ENCODE peak calls at places on chromosomes 6 and 20, in ten cellular contexts. G is adrenal gland; W is glutamatergic neuron; M is fibroblast of the aortic adventitia; Q is astrocyte of the cerebellum; U is HFF-Myc; A is GM12878; O is RCC 7860; V is T-helper 17 cell; R is CD8-positive, alpha-beta memory T cell. T is an unnamed sample.

GRCh38 chr6:79833264-79833663 is 114.1 kb downstream of the ELOVL4 start:
- DNase-seq in G (no peak), W (no peak), M (no peak), Q (no peak), U (no peak), A (no peak), O (no peak), V (no peak), R (no peak), T (no peak)

GRCh38 chr20:37378785-37379598 is 33.1 kb downstream of the SRC start:
- DNase-seq in G (peak; percentile 64), W (no peak), M (peak; percentile 47), Q (peak; percentile 6), U (no peak), A (no peak), O (peak; percentile 63), V (no peak), R (no peak), T (no peak)

GRCh38 chr6:33213166-33213988 is 5.1 kb downstream of the RING1 start:
- DNase-seq in G (no peak), W (peak; percentile 55), M (no peak), Q (no peak), U (no peak), A (no peak), O (no peak), V (no peak), R (no peak), T (no peak)

GRCh38 chr6:168518867-168519266 is 77.9 kb downstream of the SMOC2 start:
- DNase-seq in G (no peak), W (no peak), M (no peak), Q (no peak), U (no peak), A (no peak), O (no peak), V (no peak), R (no peak), T (no peak)

GRCh38 chr6:105317607-105318533 is 85.0 kb downstream of the PREP start:
- DNase-seq in G (peak; percentile 26), W (no peak), M (no peak), Q (no peak), U (no peak), A (no peak), O (no peak), V (no peak), R (no peak), T (no peak)

GRCh38 chr6:160782228-160782627 is 80.2 kb downstream of the PLG start:
- DNase-seq in G (no peak), W (no peak), M (no peak), Q (no peak), U (no peak), A (no peak), O (no peak), V (no peak), R (no peak), T (no peak)

GRCh38 chr6:32700391-32701040 is 34.1 kb upstream of the HLA-DQB1 start:
- DNase-seq in G (peak; percentile 50), W (peak; percentile 28), M (peak; percentile 79), Q (peak; percentile 35), U (peak; percentile 33), A (no peak), O (peak; percentile 19), V (no peak), R (no peak), T (peak; percentile 15)

GRCh38 chr20:63060057-63060991 is 53.6 kb upstream of the BHLHE23 start:
- DNase-seq in G (peak; percentile 15), W (peak; percentile 67), M (no peak), Q (no peak), U (no peak), A (no peak), O (peak; percentile 61), V (no peak), R (no peak), T (no peak)

GRCh38 chr20:50303573-50304500 is 113.2 kb downstream of the CEBPB start:
- DNase-seq in G (peak; percentile 92), W (peak; percentile 42), M (peak; percentile 99), Q (no peak), U (peak; percentile 86), A (no peak), O (peak; percentile 52), V (no peak), R (no peak), T (no peak)

GRCh38 chr6:13978102-13978640 is 53.4 kb downstream of the RNF182 start:
- DNase-seq in G (no peak), W (no peak), M (no peak), Q (no peak), U (no peak), A (no peak), O (no peak), V (no peak), R (no peak), T (no peak)

GRCh38 chr6:157650261-157650640 is 172.8 kb upstream of the SNX9 start:
- DNase-seq in G (peak; percentile 30), W (no peak), M (peak; percentile 14), Q (no peak), U (no peak), A (no peak), O (no peak), V (no peak), R (no peak), T (no peak)

GRCh38 chr6:42547407-42548329 is 16.2 kb upstream of the UBR2 start:
- DNase-seq in G (peak; percentile 87), W (peak; percentile 94), M (peak; percentile 81), Q (peak; percentile 51), U (peak; percentile 51), A (no peak), O (no peak), V (peak; percentile 93), R (peak; percentile 83), T (peak; percentile 77)